ENCODE peak calls at places on chromosomes 12 and 14, in ten cellular contexts. Z is stimulated activated CD4-positive, alpha-beta T cell treated with anti-CD3 and anti-CD28 coated beads, Interleukin-1b, Interleukin-23, amount 100 ng/mL, for 1 hour; T is amniotic stem cell; N is activated T-cell treated with anti-CD3 and anti-CD28 coated beads, Interleukin-2, amount 50 U/mL, for 4 hours; S is GM13977; X is IMR-90; V is activated T-helper 1 cell treated with anti-CD3 and anti-CD28 coated beads, Interleukin-2, amount 50 U/mL, for 16 hours; P is pons; R is GM12891; O is GM12865. H is an unnamed sample.

GRCh38 chr12:12837025-12837872 is 24.1 kb downstream of the DDX47 start:
- DNase-seq in N (peak), P (peak), S (peak), O (peak), T (peak), Z (no peak), X (peak), R (peak), V (peak), H (peak)

GRCh38 chr14:71474291-71474690 is 457.9 kb upstream of the RGS6 start:
- DNase-seq in O (no peak), N (no peak), V (no peak), P (no peak), R (no peak), Z (no peak), S (no peak), T (no peak), X (no peak), H (no peak)

GRCh38 chr14:79443602-79444001 is 767.7 kb downstream of the DIO2 start:
- DNase-seq in X (peak), O (no peak), Z (no peak), S (no peak), T (no peak), R (no peak), P (no peak), V (no peak), N (no peak), H (no peak)

GRCh38 chr14:101030586-101030985 is 127.1 kb upstream of the RTL1 start:
- DNase-seq in O (no peak), R (no peak), Z (no peak), X (no peak), V (no peak), T (no peak), S (no peak), N (no peak), P (no peak), H (no peak)

GRCh38 chr14:101543814-101544213 is 17.5 kb upstream of the DIO3 start:
- DNase-seq in R (no peak), N (no peak), T (no peak), S (no peak), V (no peak), X (no peak), Z (no peak), P (no peak), O (no peak), H (no peak)

GRCh38 chr14:21024668-21025373 is at the start of gene NDRG2:
- DNase-seq in T (no peak), X (no peak), V (peak), S (peak), O (peak), R (peak), Z (peak), P (peak), N (peak), H (peak)

GRCh38 chr12:104494137-104494815 is 37.5 kb downstream of the CHST11 start:
- DNase-seq in T (no peak), V (peak), O (no peak), Z (peak), P (no peak), R (no peak), X (no peak), N (peak), S (no peak), H (peak)

GRCh38 chr14:105503918-105504692 is 13.1 kb downstream of the TEDC1 start:
- DNase-seq in T (no peak), X (no peak), R (peak), N (no peak), O (no peak), V (no peak), S (no peak), Z (no peak), P (no peak), H (no peak)

GRCh38 chr14:85090681-85091080 is 439.3 kb upstream of the FLRT2 start:
- DNase-seq in O (no peak), N (no peak), X (peak), T (peak), Z (no peak), V (no peak), R (no peak), P (no peak), S (no peak), H (no peak)

GRCh38 chr14:20327005-20327869 is 5.8 kb downstream of the CCNB1IP1 start:
- DNase-seq in S (peak), N (no peak), X (peak), T (peak), P (peak), R (no peak), V (no peak), O (peak), Z (no peak), H (peak)

GRCh38 chr14:90140298-90140955 is 78.6 kb downstream of the KCNK13 start:
- DNase-seq in S (no peak), N (no peak), X (peak), O (no peak), P (no peak), V (no peak), T (no peak), R (no peak), Z (no peak), H (no peak)

GRCh38 chr12:94952325-94952724 is 51.2 kb downstream of the NDUFA12 start:
- DNase-seq in P (no peak), R (no peak), T (no peak), N (no peak), S (no peak), V (no peak), X (no peak), Z (no peak), O (no peak), H (no peak)

GRCh38 chr14:66043921-66044320 is 442.2 kb upstream of the CCDC196 start:
- DNase-seq in R (no peak), S (no peak), P (no peak), O (no peak), V (no peak), X (no peak), Z (no peak), T (no peak), N (no peak), H (no peak)

GRCh38 chr12:6262635-6263034 is 47.8 kb upstream of the PLEKHG6 start:
- DNase-seq in Z (no peak), S (no peak), T (no peak), R (no peak), V (no peak), X (no peak), O (peak), P (no peak), N (no peak), H (no peak)

GRCh38 chr12:110349096-110349495 is 54.4 kb downstream of the ANAPC7 start:
- DNase-seq in P (no peak), R (no peak), T (no peak), Z (no peak), S (no peak), N (no peak), X (no peak), V (no peak), O (no peak), H (no peak)

GRCh38 chr12:123253606-123254459 is 17.8 kb downstream of the CDK2AP1 start:
- DNase-seq in T (no peak), R (no peak), O (no peak), Z (no peak), X (no peak), P (peak), N (no peak), V (no peak), S (no peak), H (peak)

GRCh38 chr14:83164591-83164990 is 1630.9 kb upstream of the SEL1L start:
- DNase-seq in X (no peak), O (no peak), Z (no peak), T (no peak), P (no peak), R (no peak), V (no peak), N (no peak), S (no peak), H (no peak)

GRCh38 chr12:98699568-98699967 is 54.5 kb downstream of the APAF1 start:
- DNase-seq in P (no peak), V (no peak), O (no peak), T (no peak), R (no peak), S (no peak), X (peak), N (no peak), Z (no peak), H (no peak)

GRCh38 chr14:104147346-104148125 is 9.1 kb downstream of the KIF26A start:
- DNase-seq in X (no peak), O (no peak), S (no peak), R (no peak), P (no peak), V (no peak), T (no peak), Z (no peak), N (no peak), H (no peak)

GRCh38 chr12:68497702-68498101 is 113.0 kb upstream of the RAP1B start:
- DNase-seq in V (no peak), S (no peak), T (no peak), R (no peak), O (peak), N (no peak), P (no peak), X (peak), Z (no peak), H (no peak)

GRCh38 chr12:130764475-130765185 is 48.5 kb upstream of the RIMBP2 start:
- DNase-seq in O (peak), Z (no peak), R (no peak), X (peak), V (no peak), S (no peak), T (peak), N (no peak), P (no peak), H (no peak)

GRCh38 chr12:33828326-33828725 is 194.0 kb upstream of the ALG10 start:
- DNase-seq in X (no peak), R (no peak), P (no peak), Z (no peak), S (no peak), T (no peak), V (no peak), N (no peak), O (no peak), H (no peak)

GRCh38 chr12:64390275-64390851 is at the start of gene C12orf56:
- DNase-seq in X (no peak), N (no peak), R (no peak), T (no peak), O (no peak), Z (no peak), V (no peak), P (no peak), S (peak), H (no peak)

GRCh38 chr12:125340791-125341190 is 275.6 kb downstream of the AACS start:
- DNase-seq in V (no peak), N (no peak), Z (no peak), S (no peak), O (no peak), R (no peak), X (peak), T (peak), P (peak), H (peak)

GRCh38 chr14:46580941-46581671 is 70.5 kb downstream of the RPL10L start:
- DNase-seq in S (peak), T (no peak), N (no peak), Z (no peak), O (peak), R (peak), P (peak), V (no peak), X (no peak), H (peak)

GRCh38 chr14:33404964-33405574 is 466.4 kb downstream of the NPAS3 start:
- DNase-seq in N (no peak), R (no peak), V (no peak), S (no peak), T (no peak), O (no peak), P (no peak), X (no peak), Z (no peak), H (no peak)

GRCh38 chr14:96162265-96162664 is 42.4 kb upstream of the BDKRB2 start:
- DNase-seq in R (no peak), X (peak), S (no peak), Z (no peak), O (no peak), V (no peak), N (no peak), T (no peak), P (no peak), H (no peak)

GRCh38 chr12:78898416-78898815 is 33.8 kb downstream of the SYT1 start:
- DNase-seq in N (no peak), R (no peak), O (no peak), X (no peak), T (no peak), S (no peak), Z (no peak), P (peak), V (no peak), H (peak)

GRCh38 chr12:38625306-38625705 is 280.1 kb downstream of the CPNE8 start:
- DNase-seq in V (no peak), X (no peak), S (no peak), T (no peak), O (no peak), P (no peak), N (no peak), R (no peak), Z (no peak), H (no peak)

GRCh38 chr14:85921241-85921640 is 391.3 kb downstream of the FLRT2 start:
- DNase-seq in O (no peak), Z (no peak), P (peak), R (no peak), X (no peak), V (no peak), T (no peak), S (no peak), N (no peak), H (peak)

GRCh38 chr14:96040836-96041371 is 1.7 kb downstream of the C14orf132 start:
- DNase-seq in V (no peak), X (peak), T (no peak), Z (no peak), N (no peak), P (no peak), O (no peak), S (no peak), R (no peak), H (no peak)

H was measured in Ammon's horn.